ENCODE peak calls at places on chromosomes 11 and 22, in four cellular contexts. F is K562, E is neural progenitor cell, T is fibroblast of lung. V is an unnamed sample.

GRCh38 chr11:110367571-110367970 is 62.2 kb upstream of the FDX1 start:
- DNase-seq in T (peak), F (no peak), E (no peak), V (no peak)

GRCh38 chr11:125402436-125402835 is 93.6 kb downstream of the FEZ1 start:
- DNase-seq in T (peak), E (no peak), F (no peak), V (no peak)

GRCh38 chr11:68690671-68691401 is 6.5 kb downstream of the GAL start:
- DNase-seq in T (no peak), F (no peak), E (no peak), V (no peak)

GRCh38 chr11:14884667-14885273 is 7.3 kb downstream of the CYP2R1 start:
- DNase-seq in E (no peak), F (no peak), T (no peak), V (no peak)

GRCh38 chr11:110505514-110506284 is 76.0 kb downstream of the FDX1 start:
- DNase-seq in T (no peak), E (no peak), F (no peak), V (no peak)

GRCh38 chr11:116542386-116542785 is 230.4 kb downstream of the BUD13 start:
- DNase-seq in T (no peak), F (no peak), E (no peak), V (peak)

GRCh38 chr11:122756417-122756816 is 81.9 kb upstream of the CRTAM start:
- DNase-seq in T (no peak), E (no peak), F (no peak), V (peak)

GRCh38 chr11:326842-327580 is 6.4 kb upstream of the IFITM3 start:
- DNase-seq in T (peak), F (peak), E (no peak), V (peak)

GRCh38 chr11:125382211-125382807 is 113.8 kb downstream of the FEZ1 start:
- DNase-seq in F (no peak), T (no peak), E (no peak), V (no peak)

GRCh38 chr11:130601141-130601540 is 152.7 kb downstream of the ADAMTS15 start:
- DNase-seq in F (no peak), T (peak), E (peak), V (peak)

GRCh38 chr11:108871152-108871551 is 206.3 kb downstream of the DDX10 start:
- DNase-seq in F (no peak), E (peak), T (peak), V (no peak)

GRCh38 chr11:126816655-126817054 is 183.9 kb downstream of the KIRREL3 start:
- DNase-seq in E (peak), T (no peak), F (no peak), V (no peak)

DNA sequence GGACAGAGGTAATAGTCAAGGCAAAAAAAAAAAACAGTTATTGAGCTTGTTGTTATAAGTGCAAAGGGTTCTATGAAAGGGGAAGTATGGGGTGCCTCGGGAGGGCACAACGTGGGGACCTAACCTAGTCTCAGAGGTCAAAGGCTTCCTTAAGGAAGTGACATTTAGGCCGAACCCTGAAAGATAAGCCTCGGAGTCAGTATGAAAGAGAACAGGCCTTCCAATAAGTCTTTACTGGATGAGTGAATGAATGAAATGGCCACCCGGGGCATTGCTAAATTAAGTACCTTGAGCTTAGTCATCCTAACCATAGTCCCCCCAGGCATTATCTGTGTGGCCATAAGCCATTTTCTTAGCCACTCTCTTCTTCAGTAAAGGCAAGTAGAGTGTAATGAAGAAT is 19.7 kb downstream of the FLI1 start:
- DNase-seq in E (no peak), T (no peak), F (no peak), V (no peak)
- H3K27ac ChIP-seq in E (no peak), T (no peak), F (no peak), V (no peak)

GRCh38 chr11:60699282-60699681 is at the start of gene MS4A8:
- DNase-seq in E (no peak), F (no peak), T (no peak), V (no peak)

GRCh38 chr11:60700689-60701508 is 1.5 kb downstream of the MS4A8 start:
- DNase-seq in T (no peak), E (peak), F (peak), V (no peak)

GRCh38 chr11:60705895-60706294 is 6.5 kb downstream of the MS4A8 start:
- DNase-seq in T (no peak), E (no peak), F (no peak), V (no peak)

GRCh38 chr11:60703374-60703773 is 4.0 kb downstream of the MS4A8 start:
- DNase-seq in T (no peak), F (no peak), E (no peak), V (no peak)

GRCh38 chr11:60701509-60701818 is 2.1 kb downstream of the MS4A8 start:
- DNase-seq in F (no peak), E (no peak), T (no peak), V (no peak)
- TF ChIP-seq CTCF in F (peak), E (no peak), T (no peak), V (no peak)

GRCh38 chr11:86374586-86374985 is at the start of gene CCDC81:
- DNase-seq in T (peak), E (peak), F (no peak), V (no peak)
- H3K4me3 ChIP-seq in T (peak), E (peak), F (no peak), V (peak)

DNA sequence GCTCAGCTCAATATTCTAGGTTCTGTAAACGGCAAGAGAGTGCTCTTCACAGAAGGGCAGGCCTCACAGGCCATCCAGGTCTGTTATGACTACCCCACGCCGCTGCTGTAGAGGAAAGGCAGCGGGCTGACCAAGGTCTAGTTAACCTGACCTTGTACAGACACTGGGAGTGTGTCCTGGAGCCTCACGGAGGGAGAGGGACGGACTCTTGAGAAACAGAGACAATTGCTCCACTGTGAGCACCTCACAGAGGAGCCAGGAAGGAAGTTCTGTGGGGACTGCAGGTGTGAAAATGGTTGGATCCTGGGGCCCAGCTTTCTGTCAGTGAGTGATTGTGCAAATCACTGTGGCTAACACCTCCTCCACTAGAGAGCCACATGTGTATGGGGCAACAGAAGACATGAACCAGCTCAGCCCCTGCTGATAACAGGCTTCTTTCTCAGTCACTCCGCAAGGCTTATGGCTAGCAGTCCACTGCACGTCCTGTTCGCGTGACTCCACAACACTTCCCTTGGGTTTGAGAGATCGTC is 31.4 kb upstream of the YPEL1 start:
- DNase-seq in T (no peak), F (no peak), E (no peak), V (no peak)
- H3K27ac ChIP-seq in T (no peak), F (no peak), E (no peak), V (no peak)

GRCh38 chr11:29507381-29507780 is 509.4 kb downstream of the KCNA4 start:
- DNase-seq in T (no peak), E (no peak), F (no peak), V (no peak)
- TF ChIP-seq CTCF in T (no peak), E (no peak), F (no peak), V (no peak)